ENCODE peak calls at places on chromosomes 6 and 20, in nine cellular contexts. One of them, this sample, is unnamed. For H3K4me1, the result is how much of the 10 kb centered on the place peaks cover.

GRCh38 chr20:13220194-13220856 is 749 bp upstream of the ISM1 start:
- DNase-seq in stomach: peak
- DNase-seq in Peyer's patch: peak
- DNase-seq in spleen: peak
- DNase-seq in uterus: peak
- DNase-seq in A549: peak
- DNase-seq in HCT116: no peak
- DNase-seq in IMR-90: peak
- DNase-seq in ovary: peak
- DNase-seq in this sample: peak

GRCh38 chr20:41627611-41628244 is 9.6 kb upstream of the CHD6 start:
- DNase-seq in uterus: no peak
- DNase-seq in IMR-90: no peak
- DNase-seq in spleen: no peak
- DNase-seq in ovary: no peak
- DNase-seq in A549: no peak
- DNase-seq in stomach: no peak
- DNase-seq in Peyer's patch: no peak
- DNase-seq in HCT116: no peak
- DNase-seq in this sample: no peak

GRCh38 chr6:25205629-25206028 is 73.5 kb upstream of the CARMIL1 start:
- DNase-seq in spleen: no peak
- DNase-seq in stomach: no peak
- DNase-seq in A549: no peak
- DNase-seq in Peyer's patch: no peak
- DNase-seq in IMR-90: no peak
- DNase-seq in ovary: no peak
- DNase-seq in uterus: no peak
- DNase-seq in HCT116: no peak
- DNase-seq in this sample: no peak

GRCh38 chr6:118980063-118980462 is 45.1 kb upstream of the MCM9 start:
- DNase-seq in spleen: no peak
- DNase-seq in stomach: peak
- DNase-seq in A549: no peak
- DNase-seq in HCT116: no peak
- DNase-seq in uterus: no peak
- DNase-seq in Peyer's patch: no peak
- DNase-seq in IMR-90: peak
- DNase-seq in ovary: no peak
- DNase-seq in this sample: peak

GRCh38 chr6:20455175-20456075 is 53.7 kb downstream of the E2F3 start:
- DNase-seq in stomach: no peak
- DNase-seq in ovary: no peak
- DNase-seq in Peyer's patch: no peak
- DNase-seq in HCT116: no peak
- DNase-seq in IMR-90: peak
- DNase-seq in spleen: no peak
- DNase-seq in uterus: no peak
- DNase-seq in A549: no peak
- DNase-seq in this sample: peak

GRCh38 chr6:35817515-35817914 is 12.4 kb downstream of the LHFPL5 start:
- DNase-seq in spleen: no peak
- DNase-seq in ovary: no peak
- DNase-seq in A549: no peak
- DNase-seq in HCT116: no peak
- DNase-seq in Peyer's patch: no peak
- DNase-seq in stomach: no peak
- DNase-seq in uterus: no peak
- DNase-seq in IMR-90: no peak
- DNase-seq in this sample: no peak

GRCh38 chr6:71419217-71419953 is 130.8 kb downstream of the OGFRL1 start:
- DNase-seq in ovary: peak
- DNase-seq in Peyer's patch: no peak
- DNase-seq in stomach: no peak
- DNase-seq in A549: no peak
- DNase-seq in HCT116: no peak
- DNase-seq in uterus: peak
- DNase-seq in spleen: peak
- DNase-seq in IMR-90: peak
- DNase-seq in this sample: peak

GRCh38 chr6:2945069-2945452 is 26.3 kb downstream of the SERPINB6 start:
- DNase-seq in spleen: peak
- DNase-seq in stomach: no peak
- DNase-seq in uterus: no peak
- DNase-seq in A549: no peak
- DNase-seq in IMR-90: no peak
- DNase-seq in ovary: no peak
- DNase-seq in HCT116: no peak
- DNase-seq in Peyer's patch: no peak
- DNase-seq in this sample: no peak

GRCh38 chr20:34013532-34013931 is 19.8 kb downstream of the RALY start:
- DNase-seq in stomach: no peak
- DNase-seq in Peyer's patch: no peak
- DNase-seq in IMR-90: no peak
- DNase-seq in uterus: no peak
- DNase-seq in spleen: no peak
- DNase-seq in HCT116: no peak
- DNase-seq in ovary: no peak
- DNase-seq in A549: no peak
- DNase-seq in this sample: no peak

GRCh38 chr6:169854083-169854725 is 102.8 kb downstream of the ERMARD start:
- DNase-seq in HCT116: no peak
- DNase-seq in stomach: peak
- DNase-seq in A549: no peak
- DNase-seq in spleen: peak
- DNase-seq in IMR-90: no peak
- DNase-seq in uterus: no peak
- DNase-seq in ovary: no peak
- DNase-seq in Peyer's patch: no peak
- DNase-seq in this sample: no peak

GRCh38 chr6:73560853-73561407 is 40.1 kb upstream of the EEF1A1 start:
- DNase-seq in ovary: no peak
- DNase-seq in A549: no peak
- DNase-seq in uterus: no peak
- DNase-seq in spleen: no peak
- DNase-seq in HCT116: no peak
- DNase-seq in stomach: no peak
- DNase-seq in IMR-90: no peak
- DNase-seq in Peyer's patch: no peak
- DNase-seq in this sample: no peak

GRCh38 chr20:25389381-25389857 is 1.2 kb downstream of the ABHD12 start:
- DNase-seq in spleen: no peak
- DNase-seq in uterus: no peak
- DNase-seq in HCT116: no peak
- DNase-seq in ovary: no peak
- DNase-seq in stomach: no peak
- DNase-seq in Peyer's patch: no peak
- DNase-seq in IMR-90: peak
- DNase-seq in A549: no peak
- DNase-seq in this sample: no peak

GRCh38 chr6:100230976-100231316 is 233.8 kb downstream of the SIM1 start:
- DNase-seq in spleen: no peak
- DNase-seq in A549: no peak
- DNase-seq in IMR-90: peak
- DNase-seq in HCT116: no peak
- DNase-seq in uterus: no peak
- DNase-seq in Peyer's patch: no peak
- DNase-seq in ovary: no peak
- DNase-seq in stomach: no peak
- DNase-seq in this sample: no peak

GRCh38 chr6:4287811-4288244 is 152.5 kb upstream of the ECI2 start:
- DNase-seq in stomach: no peak
- DNase-seq in ovary: no peak
- DNase-seq in Peyer's patch: no peak
- DNase-seq in HCT116: no peak
- DNase-seq in IMR-90: no peak
- DNase-seq in spleen: no peak
- DNase-seq in A549: no peak
- DNase-seq in uterus: no peak
- DNase-seq in this sample: peak

GRCh38 chr20:15236812-15237211 is 899.4 kb upstream of the FLRT3 start:
- DNase-seq in ovary: no peak
- DNase-seq in HCT116: peak
- DNase-seq in Peyer's patch: no peak
- DNase-seq in stomach: peak
- DNase-seq in uterus: no peak
- DNase-seq in A549: peak
- DNase-seq in spleen: no peak
- DNase-seq in IMR-90: peak
- DNase-seq in this sample: peak

GRCh38 chr6:49463612-49463967 is 420 bp downstream of the CENPQ start:
- DNase-seq in spleen: no peak
- DNase-seq in A549: no peak
- DNase-seq in uterus: no peak
- DNase-seq in ovary: no peak
- DNase-seq in Peyer's patch: no peak
- DNase-seq in stomach: no peak
- DNase-seq in IMR-90: no peak
- DNase-seq in HCT116: no peak
- DNase-seq in this sample: no peak

GRCh38 chr6:109308018-109308492 is 74.2 kb downstream of the CD164 start:
- DNase-seq in Peyer's patch: peak
- DNase-seq in stomach: peak
- DNase-seq in ovary: no peak
- DNase-seq in IMR-90: peak
- DNase-seq in HCT116: no peak
- DNase-seq in A549: peak
- DNase-seq in spleen: no peak
- DNase-seq in uterus: no peak
- DNase-seq in this sample: peak

GRCh38 chr20:43669332-43669731 is 2.4 kb downstream of the MYBL2 start:
- DNase-seq in stomach: peak
- DNase-seq in Peyer's patch: no peak
- DNase-seq in spleen: peak
- DNase-seq in uterus: no peak
- DNase-seq in IMR-90: peak
- DNase-seq in ovary: no peak
- DNase-seq in A549: no peak
- DNase-seq in HCT116: no peak
- DNase-seq in this sample: no peak

GRCh38 chr20:38748863-38749153 is 548 bp downstream of the ACTR5 start:
- DNase-seq in IMR-90: no peak
- DNase-seq in A549: no peak
- DNase-seq in spleen: no peak
- DNase-seq in stomach: no peak
- DNase-seq in uterus: no peak
- DNase-seq in ovary: no peak
- DNase-seq in Peyer's patch: no peak
- DNase-seq in HCT116: peak
- DNase-seq in this sample: no peak

GRCh38 chr6:28141500-28142329 is at the start of gene ZKSCAN8:
- DNase-seq in ovary: peak
- DNase-seq in uterus: peak
- DNase-seq in stomach: peak
- DNase-seq in HCT116: peak
- DNase-seq in IMR-90: peak
- DNase-seq in spleen: peak
- DNase-seq in Peyer's patch: peak
- DNase-seq in A549: peak
- DNase-seq in this sample: peak
- TF ChIP-seq POLR2A in ovary: peak
- TF ChIP-seq POLR2A in uterus: no peak
- TF ChIP-seq POLR2A in stomach: no peak
- TF ChIP-seq POLR2A in HCT116: peak
- TF ChIP-seq POLR2A in IMR-90: peak
- TF ChIP-seq POLR2A in spleen: no peak
- TF ChIP-seq POLR2A in Peyer's patch: no peak
- TF ChIP-seq POLR2A in A549: peak
- TF ChIP-seq POLR2A in this sample: peak

GRCh38 chr6:163539101-163539762 is 124.7 kb downstream of the QKI start:
- DNase-seq in uterus: no peak
- DNase-seq in A549: no peak
- DNase-seq in IMR-90: no peak
- DNase-seq in stomach: no peak
- DNase-seq in Peyer's patch: no peak
- DNase-seq in ovary: no peak
- DNase-seq in HCT116: no peak
- DNase-seq in spleen: no peak
- DNase-seq in this sample: no peak
- H3K4me1 ChIP-seq in uterus: under half
- H3K4me1 ChIP-seq in A549: under half
- H3K4me1 ChIP-seq in IMR-90: under half
- H3K4me1 ChIP-seq in stomach: under half
- H3K4me1 ChIP-seq in Peyer's patch: under half
- H3K4me1 ChIP-seq in ovary: under half
- H3K4me1 ChIP-seq in HCT116: under half
- H3K4me1 ChIP-seq in spleen: half or more
- H3K4me1 ChIP-seq in this sample: under half

DNA sequence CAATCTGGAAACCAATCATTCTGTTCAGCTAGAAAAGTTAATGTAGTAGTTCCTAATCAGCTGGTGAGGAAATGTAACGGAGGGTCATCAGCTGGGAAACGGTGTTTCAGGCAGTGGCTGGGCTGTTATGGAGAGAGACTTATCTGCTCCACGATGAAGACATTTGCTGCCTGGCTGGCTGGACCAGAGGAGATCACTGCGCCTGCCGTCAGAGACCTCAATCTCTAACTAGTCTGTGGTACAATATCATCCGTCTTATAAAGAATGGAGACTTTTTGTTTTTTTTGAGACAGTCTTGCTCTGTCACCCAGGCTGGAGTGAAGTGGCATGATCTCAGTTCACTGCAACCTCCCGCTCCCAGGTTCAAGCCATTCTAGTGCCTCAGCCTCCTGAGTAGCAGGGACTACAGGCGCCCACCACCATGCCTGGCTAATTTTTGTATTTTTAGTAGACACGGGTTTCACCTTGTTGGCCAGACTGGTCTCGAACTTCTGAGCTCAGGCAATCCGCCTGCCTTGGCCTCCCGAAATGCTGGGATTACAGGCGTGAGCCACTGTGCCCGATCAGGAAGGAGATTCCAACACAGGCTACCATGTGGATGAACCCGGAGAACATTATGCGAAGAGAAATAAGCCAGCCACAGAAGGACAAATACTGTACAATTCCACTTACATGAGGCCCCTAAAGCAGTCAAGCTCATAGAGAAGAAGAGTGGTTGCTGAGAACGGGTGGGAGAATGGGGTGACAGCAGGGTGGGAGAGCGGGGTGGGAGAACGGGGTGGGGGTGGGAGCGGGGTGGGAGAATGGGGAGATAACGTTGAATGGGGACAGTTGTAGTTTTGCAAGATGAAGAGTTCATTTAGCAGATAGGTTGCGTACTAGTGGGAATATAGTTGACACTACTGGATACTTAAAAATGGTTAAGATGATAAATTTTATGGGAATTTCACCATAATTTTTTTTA is 115.1 kb downstream of the SULF2 start:
- DNase-seq in IMR-90: no peak
- DNase-seq in uterus: no peak
- DNase-seq in stomach: no peak
- DNase-seq in spleen: no peak
- DNase-seq in A549: no peak
- DNase-seq in HCT116: no peak
- DNase-seq in ovary: no peak
- DNase-seq in Peyer's patch: no peak
- DNase-seq in this sample: no peak
- TF ChIP-seq POLR2A in IMR-90: no peak
- TF ChIP-seq POLR2A in uterus: no peak
- TF ChIP-seq POLR2A in stomach: no peak
- TF ChIP-seq POLR2A in spleen: no peak
- TF ChIP-seq POLR2A in A549: no peak
- TF ChIP-seq POLR2A in HCT116: no peak
- TF ChIP-seq POLR2A in ovary: no peak
- TF ChIP-seq POLR2A in Peyer's patch: no peak
- TF ChIP-seq POLR2A in this sample: no peak

GRCh38 chr6:158815915-158816314 is 3.3 kb downstream of the EZR start:
- DNase-seq in spleen: no peak
- DNase-seq in stomach: no peak
- DNase-seq in HCT116: no peak
- DNase-seq in Peyer's patch: no peak
- DNase-seq in A549: no peak
- DNase-seq in ovary: no peak
- DNase-seq in IMR-90: no peak
- DNase-seq in uterus: no peak
- DNase-seq in this sample: no peak
- H3K4me1 ChIP-seq in spleen: half or more
- H3K4me1 ChIP-seq in stomach: half or more
- H3K4me1 ChIP-seq in HCT116: half or more
- H3K4me1 ChIP-seq in Peyer's patch: under half
- H3K4me1 ChIP-seq in A549: half or more
- H3K4me1 ChIP-seq in ovary: under half
- H3K4me1 ChIP-seq in IMR-90: under half
- H3K4me1 ChIP-seq in uterus: under half
- H3K4me1 ChIP-seq in this sample: half or more